ENCODE peak calls at places on chromosome 9, in six cellular contexts. N is ovary, L is NCI-H460, A is COR-L47, T is Caki2, B is iris pigment epithelial cell. V is an unnamed sample.

GRCh38 chr9:98182889-98183599 is 9.4 kb downstream of the CORO2A start:
- DNase-seq in N (no peak), L (no peak), A (no peak), T (no peak), B (no peak), V (no peak)

GRCh38 chr9:114006931-114007691 is 71.0 kb downstream of the AMBP start:
- DNase-seq in N (no peak), L (no peak), A (no peak), T (no peak), B (no peak), V (no peak)

GRCh38 chr9:125603478-125604021 is 103.5 kb downstream of the MAPKAP1 start:
- DNase-seq in N (no peak), L (no peak), A (no peak), T (no peak), B (no peak), V (no peak)

GRCh38 chr9:118896356-118897000 is 472.8 kb downstream of the BRINP1 start:
- DNase-seq in N (no peak), L (no peak), A (peak; percentile 81), T (no peak), B (no peak), V (no peak)

GRCh38 chr9:117034862-117035261 is 347.8 kb downstream of the TRIM32 start:
- DNase-seq in N (no peak), L (peak; percentile 27), A (no peak), T (peak; percentile 8), B (peak; percentile 17), V (no peak)

GRCh38 chr9:37859043-37859442 is 44.9 kb downstream of the SLC25A51 start:
- DNase-seq in N (no peak), L (no peak), A (no peak), T (no peak), B (peak; percentile 39), V (peak; percentile 28)

GRCh38 chr9:26695010-26695601 is 197.5 kb downstream of the CAAP1 start:
- DNase-seq in N (no peak), L (no peak), A (no peak), T (no peak), B (no peak), V (no peak)

GRCh38 chr9:86614871-86615849 is 260.9 kb upstream of the TUT7 start:
- DNase-seq in N (peak; percentile 28), L (no peak), A (no peak), T (peak; percentile 14), B (peak; percentile 45), V (peak; percentile 37)

GRCh38 chr9:13397661-13398060 is 118.2 kb upstream of the MPDZ start:
- DNase-seq in N (no peak), L (no peak), A (no peak), T (no peak), B (no peak), V (no peak)

GRCh38 chr9:16023466-16023865 is 470.6 kb downstream of the CCDC171 start:
- DNase-seq in N (no peak), L (no peak), A (no peak), T (peak; percentile 58), B (peak; percentile 58), V (no peak)

GRCh38 chr9:137368431-137369110 is 54.4 kb downstream of the EXD3 start:
- DNase-seq in N (peak; percentile 14), L (no peak), A (no peak), T (no peak), B (no peak), V (no peak)

GRCh38 chr9:37468620-37469019 is 3.4 kb upstream of the ZBTB5 start:
- DNase-seq in N (no peak), L (no peak), A (no peak), T (no peak), B (no peak), V (no peak)

GRCh38 chr9:36862206-36863145 is 171.6 kb downstream of the PAX5 start:
- DNase-seq in N (peak; percentile 28), L (peak; percentile 22), A (peak; percentile 14), T (no peak), B (peak; percentile 47), V (peak; percentile 32)

GRCh38 chr9:137892424-137893191 is 15.0 kb downstream of the CACNA1B start:
- DNase-seq in N (no peak), L (no peak), A (no peak), T (no peak), B (no peak), V (no peak)

GRCh38 chr9:4857163-4857562 is 64.4 kb downstream of the RCL1 start:
- DNase-seq in N (no peak), L (no peak), A (no peak), T (no peak), B (no peak), V (no peak)

GRCh38 chr9:91359734-91360470 is 1.8 kb downstream of the AUH start:
- DNase-seq in N (no peak), L (no peak), A (no peak), T (no peak), B (no peak), V (no peak)

GRCh38 chr9:129317179-129318011 is 139.3 kb upstream of the IER5L start:
- DNase-seq in N (peak; percentile 72), L (no peak), A (no peak), T (no peak), B (peak; percentile 73), V (no peak)

GRCh38 chr9:84493284-84493947 is 152.9 kb upstream of the SLC28A3 start:
- DNase-seq in N (no peak), L (no peak), A (peak; percentile 38), T (no peak), B (no peak), V (no peak)

GRCh38 chr9:116027511-116027910 is 126.1 kb upstream of the PAPPA start:
- DNase-seq in N (no peak), L (no peak), A (no peak), T (peak; percentile 40), B (peak; percentile 91), V (peak; percentile 86)

GRCh38 chr9:131282175-131282574 is 5.9 kb upstream of the FAM78A start:
- DNase-seq in N (no peak), L (no peak), A (no peak), T (no peak), B (no peak), V (no peak)

GRCh38 chr9:27471789-27472585 is 52.1 kb upstream of the IFNK start:
- DNase-seq in N (peak; percentile 36), L (no peak), A (no peak), T (no peak), B (no peak), V (peak; percentile 50)

GRCh38 chr9:107481035-107481434 is 8.5 kb downstream of the KLF4 start:
- DNase-seq in N (no peak), L (no peak), A (no peak), T (no peak), B (peak; percentile 17), V (no peak)

GRCh38 chr9:107989544-107989943 is 500.0 kb upstream of the KLF4 start:
- DNase-seq in N (peak; percentile 30), L (no peak), A (no peak), T (no peak), B (peak; percentile 67), V (peak; percentile 89)

GRCh38 chr9:19732570-19732969 is 56.3 kb downstream of the SLC24A2 start:
- DNase-seq in N (no peak), L (no peak), A (no peak), T (no peak), B (no peak), V (no peak)

GRCh38 chr9:91425270-91425669 is 1.6 kb upstream of the NFIL3 start:
- DNase-seq in N (no peak), L (no peak), A (no peak), T (no peak), B (no peak), V (no peak)

GRCh38 chr9:134575103-134575816 is 66.3 kb upstream of the COL5A1 start:
- DNase-seq in N (no peak), L (no peak), A (no peak), T (no peak), B (no peak), V (no peak)

GRCh38 chr9:115373000-115373709 is 255.2 kb upstream of the TNC start:
- DNase-seq in N (no peak), L (peak; percentile 31), A (no peak), T (peak; percentile 91), B (peak; percentile 96), V (peak; percentile 86)

GRCh38 chr9:83794051-83794450 is 23.5 kb downstream of the GKAP1 start:
- DNase-seq in N (no peak), L (no peak), A (no peak), T (no peak), B (no peak), V (no peak)

V was measured in fibroblast of villous mesenchyme.